ENCODE peak calls at places on chromosomes 3 and 15, in eight cellular contexts. Z is progenitor cell of endocrine pancreas; O is cardiac muscle cell; B is GM13977; N is PC-3; C is Peyer's patch; T is activated CD8-positive, alpha-beta T cell treated with anti-CD3 and anti-CD28 coated beads for 36 hours; F is A549. R is an unnamed sample.

GRCh38 chr3:108388136-108389132 is 92.1 kb downstream of the HHLA2 start:
- DNase-seq in Z (no peak), O (no peak), B (peak), N (no peak), C (no peak), T (peak), F (no peak), R (no peak)

GRCh38 chr15:64774556-64775523 is 549 bp downstream of the RBPMS2 start:
- DNase-seq in Z (peak), O (peak), B (peak), N (no peak), C (no peak), T (peak), F (peak), R (peak)

GRCh38 chr3:102144063-102144462 is 290.8 kb upstream of the ZPLD1 start:
- DNase-seq in Z (no peak), O (no peak), B (no peak), N (no peak), C (no peak), T (no peak), F (no peak), R (no peak)

GRCh38 chr3:132843349-132843748 is 121.1 kb upstream of the NPHP3 start:
- DNase-seq in Z (no peak), O (no peak), B (no peak), N (no peak), C (no peak), T (no peak), F (no peak), R (no peak)

GRCh38 chr3:196096382-196096953 is 14.6 kb upstream of the TFRC start:
- DNase-seq in Z (no peak), O (peak), B (peak), N (no peak), C (peak), T (no peak), F (no peak), R (no peak)

GRCh38 chr3:173892547-173892946 is 495.0 kb downstream of the NLGN1 start:
- DNase-seq in Z (no peak), O (no peak), B (no peak), N (peak), C (no peak), T (no peak), F (no peak), R (no peak)

GRCh38 chr3:48928679-48929078 is 10.0 kb downstream of the ARIH2 start:
- DNase-seq in Z (no peak), O (no peak), B (peak), N (no peak), C (no peak), T (no peak), F (no peak), R (no peak)

GRCh38 chr3:186931487-186932280 is 1.4 kb downstream of the ST6GAL1 start:
- DNase-seq in Z (peak), O (peak), B (peak), N (peak), C (peak), T (peak), F (no peak), R (peak)

GRCh38 chr3:126515066-126515706 is 2.4 kb downstream of the UROC1 start:
- DNase-seq in Z (no peak), O (no peak), B (no peak), N (no peak), C (no peak), T (no peak), F (no peak), R (no peak)

GRCh38 chr3:125132815-125133214 is 77.0 kb upstream of the HEG1 start:
- DNase-seq in Z (no peak), O (no peak), B (peak), N (no peak), C (no peak), T (no peak), F (no peak), R (no peak)

GRCh38 chr3:54967586-54968244 is 39.9 kb upstream of the LRTM1 start:
- DNase-seq in Z (no peak), O (no peak), B (no peak), N (no peak), C (no peak), T (no peak), F (peak), R (no peak)

GRCh38 chr3:143657391-143657790 is 190.9 kb downstream of the SLC9A9 start:
- DNase-seq in Z (no peak), O (no peak), B (no peak), N (no peak), C (no peak), T (no peak), F (no peak), R (no peak)

GRCh38 chr3:49133226-49133951 is 539 bp upstream of the LAMB2 start:
- DNase-seq in Z (peak), O (peak), B (no peak), N (peak), C (peak), T (no peak), F (peak), R (peak)

GRCh38 chr15:73981761-73982222 is 10.3 kb downstream of the STOML1 start:
- DNase-seq in Z (no peak), O (no peak), B (no peak), N (no peak), C (no peak), T (no peak), F (no peak), R (no peak)

GRCh38 chr3:5791558-5791957 is 604.1 kb downstream of the EDEM1 start:
- DNase-seq in Z (no peak), O (no peak), B (no peak), N (peak), C (no peak), T (no peak), F (peak), R (no peak)

GRCh38 chr3:161630791-161631190 is 134.2 kb downstream of the OTOL1 start:
- DNase-seq in Z (no peak), O (peak), B (no peak), N (peak), C (no peak), T (no peak), F (no peak), R (no peak)

GRCh38 chr3:10224794-10225660 is 23.2 kb upstream of the TATDN2 start:
- DNase-seq in Z (peak), O (peak), B (peak), N (peak), C (peak), T (peak), F (peak), R (peak)

GRCh38 chr3:49801160-49801559 is 1.5 kb upstream of the CDHR4 start:
- DNase-seq in Z (no peak), O (no peak), B (no peak), N (no peak), C (no peak), T (no peak), F (no peak), R (no peak)

GRCh38 chr3:45781841-45782240 is 14.5 kb downstream of the SLC6A20 start:
- DNase-seq in Z (no peak), O (no peak), B (no peak), N (no peak), C (no peak), T (no peak), F (no peak), R (no peak)

GRCh38 chr3:23740517-23741402 is 65.0 kb upstream of the UBE2E1 start:
- DNase-seq in Z (no peak), O (no peak), B (peak), N (peak), C (no peak), T (peak), F (peak), R (no peak)

GRCh38 chr3:113057117-113057516 is 66.3 kb downstream of the GTPBP8 start:
- DNase-seq in Z (no peak), O (no peak), B (peak), N (no peak), C (no peak), T (no peak), F (no peak), R (no peak)

GRCh38 chr3:79724206-79724605 is 43.6 kb downstream of the ROBO1 start:
- DNase-seq in Z (no peak), O (no peak), B (no peak), N (peak), C (no peak), T (no peak), F (peak), R (no peak)
- TF ChIP-seq CTCF in Z (peak), O (no peak), B (no peak), N (peak), C (no peak), T (no peak), F (no peak), R (peak)

DNA sequence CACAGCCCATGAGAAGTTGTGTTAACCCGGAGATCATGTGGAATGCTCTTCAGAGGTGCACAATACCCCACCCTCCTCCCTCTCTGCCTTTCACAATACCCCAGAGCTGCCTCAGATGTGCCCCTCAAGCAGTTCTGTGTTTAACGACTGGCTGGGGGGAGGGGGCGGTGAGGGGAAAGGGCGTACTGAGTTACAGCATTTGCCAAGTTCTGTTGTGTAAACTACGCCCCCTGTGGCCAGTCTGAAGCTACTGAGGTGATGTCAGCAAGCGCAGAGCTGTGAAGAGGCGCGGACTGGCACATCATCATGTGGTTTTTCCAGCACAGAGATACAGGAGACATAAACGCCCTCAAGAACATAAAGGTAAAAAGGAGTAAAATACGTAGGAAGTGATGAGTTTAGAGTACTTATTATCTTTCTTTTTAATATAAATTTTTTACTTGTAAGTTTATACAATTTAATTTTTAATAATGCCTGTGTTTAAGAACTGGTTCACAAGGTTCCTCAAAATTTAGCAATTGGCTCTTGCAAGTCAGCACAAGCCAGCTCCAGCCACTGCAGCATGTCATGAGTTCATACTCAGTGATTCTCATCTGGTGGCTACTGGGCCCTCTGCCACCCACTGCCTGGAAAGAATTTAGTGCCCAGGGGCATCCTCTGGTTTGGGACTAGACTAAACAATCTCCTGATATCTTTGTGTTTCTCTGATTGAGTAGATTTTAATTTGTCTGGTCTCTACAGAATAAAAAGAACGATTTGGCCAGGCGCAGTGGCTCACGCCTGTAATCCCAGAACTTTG is 1.7 kb downstream of the EPB42 start:
- DNase-seq in Z (no peak), O (peak), B (no peak), N (peak), C (no peak), T (peak), F (peak), R (peak)
- TF ChIP-seq CTCF in Z (peak), O (peak), B (peak), N (peak), C (no peak), T (no peak), F (no peak), R (peak)

GRCh38 chr3:2765002-2765579 is 345.1 kb downstream of the IL5RA start:
- DNase-seq in Z (no peak), O (peak), B (peak), N (no peak), C (no peak), T (peak), F (peak), R (no peak)
- TF ChIP-seq CTCF in Z (peak), O (no peak), B (peak), N (no peak), C (no peak), T (peak), F (no peak), R (peak)

GRCh38 chr15:68658151-68658550 is 79.4 kb downstream of the CORO2B start:
- DNase-seq in Z (no peak), O (no peak), B (no peak), N (no peak), C (no peak), T (no peak), F (no peak), R (no peak)

GRCh38 chr15:68655686-68656437 is 77.1 kb downstream of the CORO2B start:
- DNase-seq in Z (no peak), O (peak), B (no peak), N (no peak), C (peak), T (no peak), F (no peak), R (no peak)

GRCh38 chr15:68656438-68656739 is 77.6 kb downstream of the CORO2B start:
- DNase-seq in Z (no peak), O (no peak), B (no peak), N (no peak), C (no peak), T (no peak), F (no peak), R (no peak)

GRCh38 chr15:68654786-68655560 is 76.2 kb downstream of the CORO2B start:
- DNase-seq in Z (no peak), O (no peak), B (no peak), N (no peak), C (peak), T (no peak), F (no peak), R (no peak)

GRCh38 chr15:68658641-68659358 is 80.0 kb downstream of the CORO2B start:
- DNase-seq in Z (no peak), O (peak), B (no peak), N (no peak), C (no peak), T (no peak), F (no peak), R (no peak)
- TF ChIP-seq CTCF in Z (peak), O (no peak), B (no peak), N (no peak), C (no peak), T (no peak), F (no peak), R (no peak)

R was measured in neural crest cell.